ENCODE peak calls at places on chromosomes 3 and 15, in seven cellular contexts. One of them, this sample, is unnamed.

GRCh38 chr15:68379058-68379758 is 52.8 kb downstream of the ITGA11 start:
- DNase-seq in IMR-90: no peak
- DNase-seq in osteoblast: no peak
- DNase-seq in endothelial cell: no peak
- DNase-seq in GM13976: no peak
- DNase-seq in GM12878: no peak
- DNase-seq in type B pancreatic cell: peak
- DNase-seq in this sample: no peak

GRCh38 chr3:184005981-184006507 is 11.6 kb downstream of the ABCC5 start:
- DNase-seq in osteoblast: peak
- DNase-seq in type B pancreatic cell: peak
- DNase-seq in endothelial cell: peak
- DNase-seq in GM13976: peak
- DNase-seq in IMR-90: peak
- DNase-seq in GM12878: peak
- DNase-seq in this sample: peak

GRCh38 chr3:43789028-43789427 is 98.3 kb downstream of the ABHD5 start:
- DNase-seq in GM13976: no peak
- DNase-seq in GM12878: no peak
- DNase-seq in osteoblast: no peak
- DNase-seq in endothelial cell: no peak
- DNase-seq in IMR-90: no peak
- DNase-seq in type B pancreatic cell: no peak
- DNase-seq in this sample: no peak

GRCh38 chr3:187016639-187017345 is 86.5 kb downstream of the ST6GAL1 start:
- DNase-seq in endothelial cell: no peak
- DNase-seq in GM12878: no peak
- DNase-seq in osteoblast: no peak
- DNase-seq in GM13976: peak
- DNase-seq in type B pancreatic cell: no peak
- DNase-seq in IMR-90: peak
- DNase-seq in this sample: no peak

GRCh38 chr3:24288538-24289236 is 206.0 kb downstream of the THRB start:
- DNase-seq in endothelial cell: no peak
- DNase-seq in IMR-90: no peak
- DNase-seq in osteoblast: no peak
- DNase-seq in GM13976: no peak
- DNase-seq in type B pancreatic cell: no peak
- DNase-seq in GM12878: no peak
- DNase-seq in this sample: no peak

GRCh38 chr15:65312400-65312916 is 8.0 kb downstream of the RNU5B-1 start:
- DNase-seq in endothelial cell: no peak
- DNase-seq in IMR-90: no peak
- DNase-seq in GM12878: no peak
- DNase-seq in GM13976: no peak
- DNase-seq in type B pancreatic cell: no peak
- DNase-seq in osteoblast: no peak
- DNase-seq in this sample: no peak

GRCh38 chr3:13046569-13047279 is 26.5 kb downstream of the IQSEC1 start:
- DNase-seq in GM12878: no peak
- DNase-seq in osteoblast: no peak
- DNase-seq in type B pancreatic cell: no peak
- DNase-seq in GM13976: peak
- DNase-seq in IMR-90: no peak
- DNase-seq in endothelial cell: no peak
- DNase-seq in this sample: no peak

GRCh38 chr3:39088889-39089288 is 18.5 kb downstream of the GORASP1 start:
- DNase-seq in endothelial cell: no peak
- DNase-seq in IMR-90: peak
- DNase-seq in type B pancreatic cell: no peak
- DNase-seq in GM12878: no peak
- DNase-seq in GM13976: no peak
- DNase-seq in osteoblast: no peak
- DNase-seq in this sample: no peak

GRCh38 chr15:64902863-64903262 is 8.8 kb upstream of the ANKDD1A start:
- DNase-seq in IMR-90: no peak
- DNase-seq in GM12878: no peak
- DNase-seq in osteoblast: no peak
- DNase-seq in type B pancreatic cell: no peak
- DNase-seq in GM13976: no peak
- DNase-seq in endothelial cell: no peak
- DNase-seq in this sample: no peak

GRCh38 chr3:71478568-71478967 is 105.0 kb downstream of the FOXP1 start:
- DNase-seq in osteoblast: no peak
- DNase-seq in IMR-90: peak
- DNase-seq in GM12878: no peak
- DNase-seq in GM13976: no peak
- DNase-seq in endothelial cell: no peak
- DNase-seq in type B pancreatic cell: no peak
- DNase-seq in this sample: no peak

GRCh38 chr15:49877117-49877860 is 241.7 kb downstream of the ATP8B4 start:
- DNase-seq in osteoblast: no peak
- DNase-seq in IMR-90: peak
- DNase-seq in GM12878: no peak
- DNase-seq in endothelial cell: no peak
- DNase-seq in type B pancreatic cell: no peak
- DNase-seq in GM13976: no peak
- DNase-seq in this sample: no peak

GRCh38 chr15:36501063-36501678 is 78.3 kb upstream of the CDIN1 start:
- DNase-seq in GM13976: peak
- DNase-seq in IMR-90: peak
- DNase-seq in endothelial cell: peak
- DNase-seq in GM12878: peak
- DNase-seq in type B pancreatic cell: no peak
- DNase-seq in osteoblast: no peak
- DNase-seq in this sample: no peak

GRCh38 chr3:73280751-73281150 is 219.3 kb downstream of the EBLN2 start:
- DNase-seq in GM12878: no peak
- DNase-seq in endothelial cell: no peak
- DNase-seq in type B pancreatic cell: no peak
- DNase-seq in osteoblast: no peak
- DNase-seq in IMR-90: no peak
- DNase-seq in GM13976: no peak
- DNase-seq in this sample: no peak

GRCh38 chr3:187063286-187064081 is 75.8 kb downstream of the RPL39L start:
- DNase-seq in IMR-90: peak
- DNase-seq in osteoblast: peak
- DNase-seq in endothelial cell: no peak
- DNase-seq in GM12878: no peak
- DNase-seq in type B pancreatic cell: no peak
- DNase-seq in GM13976: no peak
- DNase-seq in this sample: no peak

GRCh38 chr15:63675263-63675662 is 78.1 kb downstream of the FBXL22 start:
- DNase-seq in type B pancreatic cell: no peak
- DNase-seq in osteoblast: no peak
- DNase-seq in IMR-90: no peak
- DNase-seq in GM13976: no peak
- DNase-seq in endothelial cell: no peak
- DNase-seq in GM12878: no peak
- DNase-seq in this sample: no peak

GRCh38 chr3:28347374-28348285 is 891 bp upstream of the ZCWPW2 start:
- DNase-seq in IMR-90: peak
- DNase-seq in GM12878: no peak
- DNase-seq in osteoblast: no peak
- DNase-seq in type B pancreatic cell: no peak
- DNase-seq in endothelial cell: no peak
- DNase-seq in GM13976: no peak
- DNase-seq in this sample: no peak

GRCh38 chr3:169771651-169772529 is 1.3 kb upstream of the MYNN start:
- DNase-seq in IMR-90: peak
- DNase-seq in GM13976: no peak
- DNase-seq in endothelial cell: peak
- DNase-seq in GM12878: peak
- DNase-seq in osteoblast: peak
- DNase-seq in type B pancreatic cell: no peak
- DNase-seq in this sample: no peak

GRCh38 chr3:50342818-50343633 is 2.4 kb upstream of the RASSF1 start:
- DNase-seq in IMR-90: no peak
- DNase-seq in GM13976: no peak
- DNase-seq in osteoblast: no peak
- DNase-seq in type B pancreatic cell: no peak
- DNase-seq in endothelial cell: no peak
- DNase-seq in GM12878: no peak
- DNase-seq in this sample: no peak

GRCh38 chr3:53199834-53200233 is 38.8 kb downstream of the PRKCD start:
- DNase-seq in IMR-90: no peak
- DNase-seq in GM13976: no peak
- DNase-seq in type B pancreatic cell: no peak
- DNase-seq in GM12878: no peak
- DNase-seq in endothelial cell: no peak
- DNase-seq in osteoblast: no peak
- DNase-seq in this sample: no peak

GRCh38 chr3:31361391-31362273 is 171.1 kb upstream of the STT3B start:
- DNase-seq in GM12878: no peak
- DNase-seq in type B pancreatic cell: no peak
- DNase-seq in osteoblast: peak
- DNase-seq in GM13976: no peak
- DNase-seq in endothelial cell: no peak
- DNase-seq in IMR-90: peak
- DNase-seq in this sample: no peak

GRCh38 chr15:46312133-46312740 is 677.4 kb downstream of the SQOR start:
- DNase-seq in GM12878: peak
- DNase-seq in endothelial cell: peak
- DNase-seq in osteoblast: no peak
- DNase-seq in IMR-90: peak
- DNase-seq in GM13976: peak
- DNase-seq in type B pancreatic cell: peak
- DNase-seq in this sample: peak

GRCh38 chr3:165192610-165193192 is 3.5 kb downstream of the SLITRK3 start:
- DNase-seq in GM13976: no peak
- DNase-seq in type B pancreatic cell: no peak
- DNase-seq in IMR-90: no peak
- DNase-seq in osteoblast: no peak
- DNase-seq in GM12878: no peak
- DNase-seq in endothelial cell: peak
- DNase-seq in this sample: no peak

GRCh38 chr3:10706156-10707088 is 109.6 kb upstream of the SLC6A11 start:
- DNase-seq in GM13976: no peak
- DNase-seq in GM12878: no peak
- DNase-seq in IMR-90: no peak
- DNase-seq in osteoblast: peak
- DNase-seq in type B pancreatic cell: no peak
- DNase-seq in endothelial cell: peak
- DNase-seq in this sample: no peak

GRCh38 chr3:10700821-10701220 is 115.2 kb upstream of the SLC6A11 start:
- DNase-seq in IMR-90: no peak
- DNase-seq in type B pancreatic cell: no peak
- DNase-seq in osteoblast: no peak
- DNase-seq in endothelial cell: no peak
- DNase-seq in GM13976: no peak
- DNase-seq in GM12878: no peak
- DNase-seq in this sample: no peak

GRCh38 chr3:10707089-10707983 is 108.7 kb upstream of the SLC6A11 start:
- DNase-seq in type B pancreatic cell: no peak
- DNase-seq in GM12878: no peak
- DNase-seq in GM13976: peak
- DNase-seq in IMR-90: no peak
- DNase-seq in osteoblast: peak
- DNase-seq in endothelial cell: peak
- DNase-seq in this sample: no peak

GRCh38 chr3:10702961-10703740 is 112.9 kb upstream of the SLC6A11 start:
- DNase-seq in endothelial cell: peak
- DNase-seq in type B pancreatic cell: no peak
- DNase-seq in osteoblast: no peak
- DNase-seq in GM12878: no peak
- DNase-seq in IMR-90: no peak
- DNase-seq in GM13976: no peak
- DNase-seq in this sample: no peak

GRCh38 chr3:10703875-10704274 is 112.2 kb upstream of the SLC6A11 start:
- DNase-seq in GM13976: no peak
- DNase-seq in IMR-90: peak
- DNase-seq in GM12878: no peak
- DNase-seq in type B pancreatic cell: no peak
- DNase-seq in endothelial cell: peak
- DNase-seq in osteoblast: peak
- DNase-seq in this sample: no peak
- TF ChIP-seq CTCF in GM13976: no peak
- TF ChIP-seq CTCF in IMR-90: peak
- TF ChIP-seq CTCF in GM12878: peak
- TF ChIP-seq CTCF in type B pancreatic cell: peak
- TF ChIP-seq CTCF in endothelial cell: peak
- TF ChIP-seq CTCF in osteoblast: peak
- TF ChIP-seq CTCF in this sample: no peak

GRCh38 chr3:65908588-65908987 is 130.1 kb downstream of the MAGI1 start:
- DNase-seq in IMR-90: no peak
- DNase-seq in GM13976: no peak
- DNase-seq in endothelial cell: no peak
- DNase-seq in type B pancreatic cell: no peak
- DNase-seq in osteoblast: no peak
- DNase-seq in GM12878: no peak
- DNase-seq in this sample: no peak

GRCh38 chr3:65904016-65904415 is 134.7 kb downstream of the MAGI1 start:
- DNase-seq in endothelial cell: no peak
- DNase-seq in osteoblast: no peak
- DNase-seq in type B pancreatic cell: no peak
- DNase-seq in GM12878: no peak
- DNase-seq in GM13976: no peak
- DNase-seq in IMR-90: no peak
- DNase-seq in this sample: no peak

GRCh38 chr3:65902304-65902793 is 136.4 kb downstream of the MAGI1 start:
- DNase-seq in osteoblast: no peak
- DNase-seq in GM13976: no peak
- DNase-seq in endothelial cell: peak
- DNase-seq in GM12878: no peak
- DNase-seq in IMR-90: no peak
- DNase-seq in type B pancreatic cell: no peak
- DNase-seq in this sample: no peak

GRCh38 chr3:65905648-65906211 is 133.0 kb downstream of the MAGI1 start:
- DNase-seq in GM12878: no peak
- DNase-seq in endothelial cell: no peak
- DNase-seq in IMR-90: no peak
- DNase-seq in GM13976: no peak
- DNase-seq in osteoblast: no peak
- DNase-seq in type B pancreatic cell: no peak
- DNase-seq in this sample: no peak

GRCh38 chr3:65907232-65908130 is 131.2 kb downstream of the MAGI1 start:
- DNase-seq in endothelial cell: no peak
- DNase-seq in type B pancreatic cell: no peak
- DNase-seq in GM12878: no peak
- DNase-seq in IMR-90: no peak
- DNase-seq in GM13976: no peak
- DNase-seq in osteoblast: no peak
- DNase-seq in this sample: no peak
- TF ChIP-seq CTCF in endothelial cell: no peak
- TF ChIP-seq CTCF in type B pancreatic cell: no peak
- TF ChIP-seq CTCF in GM12878: no peak
- TF ChIP-seq CTCF in IMR-90: no peak
- TF ChIP-seq CTCF in GM13976: no peak
- TF ChIP-seq CTCF in osteoblast: no peak
- TF ChIP-seq CTCF in this sample: no peak

GRCh38 chr3:136734382-136735070 is 17.7 kb downstream of the STAG1 start:
- DNase-seq in endothelial cell: no peak
- DNase-seq in GM12878: no peak
- DNase-seq in GM13976: peak
- DNase-seq in IMR-90: no peak
- DNase-seq in osteoblast: no peak
- DNase-seq in type B pancreatic cell: no peak
- DNase-seq in this sample: no peak
- TF ChIP-seq CTCF in endothelial cell: no peak
- TF ChIP-seq CTCF in GM12878: no peak
- TF ChIP-seq CTCF in GM13976: no peak
- TF ChIP-seq CTCF in IMR-90: no peak
- TF ChIP-seq CTCF in osteoblast: peak
- TF ChIP-seq CTCF in type B pancreatic cell: no peak
- TF ChIP-seq CTCF in this sample: no peak

GRCh38 chr3:167102071-167102470 is 278.0 kb downstream of the ZBBX start:
- DNase-seq in GM13976: no peak
- DNase-seq in type B pancreatic cell: no peak
- DNase-seq in endothelial cell: no peak
- DNase-seq in IMR-90: no peak
- DNase-seq in GM12878: no peak
- DNase-seq in osteoblast: no peak
- DNase-seq in this sample: no peak
- TF ChIP-seq CTCF in GM13976: no peak
- TF ChIP-seq CTCF in type B pancreatic cell: peak
- TF ChIP-seq CTCF in endothelial cell: peak
- TF ChIP-seq CTCF in IMR-90: no peak
- TF ChIP-seq CTCF in GM12878: peak
- TF ChIP-seq CTCF in osteoblast: no peak
- TF ChIP-seq CTCF in this sample: no peak